ENCODE peak calls at places on chromosome 22, in six cellular contexts. E is K562, R is A549, T is HepG2, M is SK-N-SH, F is GM12878. B is an unnamed sample.

GRCh38 chr22:49017769-49018330 is 809.8 kb downstream of the BRD1 start:
- DNase-seq in M (peak), F (no peak), R (no peak), E (no peak), T (no peak), B (no peak)

GRCh38 chr22:43152001-43152354 is 619 bp downstream of the TSPO start:
- DNase-seq in R (no peak), T (no peak), F (no peak), M (no peak), E (no peak), B (no peak)

GRCh38 chr22:45762545-45763235 is 91.1 kb downstream of the ATXN10 start:
- DNase-seq in T (no peak), E (no peak), M (no peak), R (no peak), F (no peak), B (peak)

GRCh38 chr22:27614291-27615007 is 187.1 kb downstream of the MN1 start:
- DNase-seq in T (no peak), R (no peak), F (no peak), E (peak), M (peak), B (no peak)

GRCh38 chr22:20562607-20563463 is 55.4 kb downstream of the MED15 start:
- DNase-seq in E (no peak), M (no peak), T (no peak), R (no peak), F (no peak), B (no peak)

GRCh38 chr22:17057959-17058814 is 26.6 kb upstream of the IL17RA start:
- DNase-seq in M (peak), E (peak), T (peak), F (no peak), R (peak), B (peak)

GRCh38 chr22:27386186-27386585 is 415.4 kb downstream of the MN1 start:
- DNase-seq in F (no peak), M (no peak), T (no peak), E (no peak), R (no peak), B (no peak)

GRCh38 chr22:34462795-34463194 is 542.5 kb upstream of the LARGE1 start:
- DNase-seq in E (no peak), R (no peak), T (no peak), M (no peak), F (no peak), B (no peak)

GRCh38 chr22:45861259-45861658 is 115.7 kb downstream of the WNT7B start:
- DNase-seq in T (no peak), M (no peak), F (no peak), E (no peak), R (no peak), B (no peak)

GRCh38 chr22:45296628-45297297 is 12.0 kb downstream of the UPK3A start:
- DNase-seq in F (no peak), T (no peak), R (no peak), M (no peak), E (no peak), B (no peak)

GRCh38 chr22:27139935-27140493 is 482.6 kb downstream of the MIAT start:
- DNase-seq in F (no peak), T (no peak), M (peak), R (peak), E (no peak), B (peak)

GRCh38 chr22:50167689-50168489 is 2.6 kb upstream of the PANX2 start:
- DNase-seq in F (no peak), T (no peak), M (no peak), E (peak), R (no peak), B (no peak)

GRCh38 chr22:20904980-20905355 is 12.2 kb upstream of the CRKL start:
- DNase-seq in E (no peak), M (no peak), R (no peak), T (no peak), F (no peak), B (no peak)

GRCh38 chr22:50577987-50578775 is at the start of gene CPT1B:
- DNase-seq in F (no peak), T (no peak), M (no peak), R (no peak), E (peak), B (peak)

GRCh38 chr22:30614268-30614667 is 7.3 kb downstream of the TCN2 start:
- DNase-seq in R (no peak), M (no peak), T (no peak), E (no peak), F (no peak), B (no peak)

GRCh38 chr22:38104084-38104483 is 6.4 kb downstream of the BAIAP2L2 start:
- DNase-seq in E (peak), F (no peak), R (peak), M (no peak), T (no peak), B (peak)

GRCh38 chr22:35523167-35523928 is 17.3 kb upstream of the RASD2 start:
- DNase-seq in F (no peak), T (no peak), M (no peak), E (no peak), R (no peak), B (no peak)

GRCh38 chr22:43901976-43902643 is 10.3 kb upstream of the PNPLA5 start:
- DNase-seq in T (no peak), F (no peak), E (no peak), M (no peak), R (peak), B (peak)

GRCh38 chr22:31818481-31819392 is 64.9 kb downstream of the DEPDC5 start:
- DNase-seq in E (no peak), R (no peak), M (no peak), T (no peak), F (no peak), B (peak)

GRCh38 chr22:17627961-17628303 is 617 bp downstream of the ATP6V1E1 start:
- DNase-seq in M (no peak), F (no peak), E (no peak), R (no peak), T (no peak), B (no peak)

GRCh38 chr22:36871669-36872081 is 10.9 kb downstream of the NCF4 start:
- DNase-seq in F (no peak), R (no peak), T (no peak), M (peak), E (no peak), B (no peak)

GRCh38 chr22:24990344-24990905 is 37.9 kb downstream of the KIAA1671 start:
- DNase-seq in T (no peak), R (no peak), E (no peak), M (no peak), F (no peak), B (no peak)

GRCh38 chr22:27880778-27881394 is 38.2 kb downstream of the PITPNB start:
- DNase-seq in E (no peak), R (peak), M (peak), F (no peak), T (peak), B (peak)

GRCh38 chr22:38228326-38228872 is 26.6 kb downstream of the MAFF start:
- DNase-seq in M (no peak), F (no peak), E (no peak), T (no peak), R (no peak), B (no peak)

GRCh38 chr22:37195921-37196320 is 7.9 kb upstream of the C1QTNF6 start:
- DNase-seq in T (no peak), R (no peak), F (no peak), M (no peak), E (no peak), B (peak)

GRCh38 chr22:17167486-17167885 is 8.4 kb upstream of the HDHD5 start:
- DNase-seq in F (no peak), R (no peak), M (no peak), E (no peak), T (no peak), B (no peak)

GRCh38 chr22:21865041-21865440 is 2.4 kb downstream of the MAPK1 start:
- DNase-seq in T (no peak), F (no peak), E (no peak), R (no peak), M (peak), B (peak)

GRCh38 chr22:36865346-36865745 is 4.5 kb downstream of the NCF4 start:
- DNase-seq in M (no peak), E (no peak), T (no peak), R (no peak), F (no peak), B (no peak)

GRCh38 chr22:37079668-37080171 is 28.2 kb downstream of the KCTD17 start:
- DNase-seq in T (no peak), M (no peak), R (no peak), E (no peak), F (no peak), B (peak)

GRCh38 chr22:20154602-20155183 is 3.8 kb upstream of the CCDC188 start:
- DNase-seq in M (peak), R (peak), E (peak), F (no peak), T (no peak), B (no peak)

GRCh38 chr22:44889233-44889878 is 120.4 kb downstream of the PHF21B start:
- DNase-seq in T (no peak), F (no peak), E (peak), R (no peak), M (peak), B (no peak)

GRCh38 chr22:38082986-38083710 is 836 bp downstream of the SLC16A8 start:
- DNase-seq in R (no peak), M (no peak), F (no peak), E (no peak), T (no peak), B (no peak)

GRCh38 chr22:23862103-23862502 is 4.4 kb downstream of the SLC2A11 start:
- DNase-seq in E (peak), M (peak), T (no peak), F (no peak), R (peak), B (peak)
- TF ChIP-seq SMC3 in E (peak), M (peak), T (peak), F (peak), R (peak), B (peak)

DNA sequence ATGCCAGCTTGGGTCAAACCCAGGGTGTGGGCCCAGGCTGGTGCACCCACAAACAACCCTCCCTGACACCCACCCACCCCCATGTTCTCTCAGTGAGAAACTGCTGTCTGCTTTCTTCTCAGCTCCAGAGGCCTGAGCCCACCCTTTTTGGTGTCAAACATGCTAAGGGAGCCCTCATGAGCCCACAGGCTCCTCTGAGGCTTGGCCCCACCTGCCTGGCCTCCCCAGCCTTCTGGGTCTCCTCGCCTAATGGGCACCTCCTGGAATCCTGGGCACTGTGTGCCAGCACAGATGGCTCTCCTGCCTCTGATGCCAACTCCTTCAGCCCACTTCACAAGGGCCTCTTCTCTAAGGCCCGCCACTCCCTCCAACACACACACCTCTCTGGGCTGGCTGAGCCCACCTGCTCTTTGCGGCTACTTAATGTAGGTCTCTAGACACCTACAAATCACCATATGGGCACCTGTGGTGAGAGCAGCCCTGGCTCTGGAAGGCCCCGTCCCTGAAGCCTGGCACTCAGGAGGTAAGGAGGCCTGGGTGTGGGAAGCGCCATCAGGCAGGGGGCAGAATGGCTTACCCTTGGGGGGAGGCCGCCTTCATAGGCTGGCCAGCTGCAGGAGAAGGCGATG is 4.4 kb downstream of the NAGA start:
- DNase-seq in M (no peak), F (no peak), E (no peak), R (no peak), T (no peak), B (no peak)
- TF ChIP-seq SMC3 in M (no peak), F (no peak), E (no peak), R (no peak), T (no peak), B (no peak)

GRCh38 chr22:47069270-47069669 is 306.8 kb downstream of the TBC1D22A start:
- DNase-seq in T (no peak), R (no peak), M (no peak), E (no peak), F (no peak), B (no peak)

GRCh38 chr22:47065756-47066615 is 303.5 kb downstream of the TBC1D22A start:
- DNase-seq in T (no peak), R (no peak), M (no peak), F (no peak), E (no peak), B (peak)

GRCh38 chr22:47067911-47068654 is 305.6 kb downstream of the TBC1D22A start:
- DNase-seq in F (no peak), M (no peak), T (no peak), R (no peak), E (no peak), B (no peak)

GRCh38 chr22:47066616-47066905 is 304.1 kb downstream of the TBC1D22A start:
- DNase-seq in T (no peak), F (no peak), M (no peak), R (no peak), E (no peak), B (no peak)

GRCh38 chr22:47067331-47067890 is 305.0 kb downstream of the TBC1D22A start:
- DNase-seq in F (no peak), E (no peak), M (no peak), R (no peak), T (no peak), B (no peak)
- TF ChIP-seq SMC3 in F (no peak), E (no peak), M (no peak), R (no peak), T (no peak), B (no peak)

GRCh38 chr22:39291501-39291900 is 27.9 kb downstream of the RPL3 start:
- DNase-seq in R (no peak), E (no peak), T (no peak), F (no peak), M (no peak), B (no peak)

GRCh38 chr22:39290248-39290720 is 29.1 kb downstream of the RPL3 start:
- DNase-seq in R (no peak), M (no peak), E (no peak), T (no peak), F (no peak), B (no peak)

GRCh38 chr22:39290724-39291161 is 28.7 kb downstream of the RPL3 start:
- DNase-seq in R (peak), T (peak), M (no peak), E (no peak), F (no peak), B (peak)

GRCh38 chr22:39292561-39293074 is 26.8 kb downstream of the RPL3 start:
- DNase-seq in F (no peak), M (no peak), T (peak), R (peak), E (peak), B (peak)

DNA sequence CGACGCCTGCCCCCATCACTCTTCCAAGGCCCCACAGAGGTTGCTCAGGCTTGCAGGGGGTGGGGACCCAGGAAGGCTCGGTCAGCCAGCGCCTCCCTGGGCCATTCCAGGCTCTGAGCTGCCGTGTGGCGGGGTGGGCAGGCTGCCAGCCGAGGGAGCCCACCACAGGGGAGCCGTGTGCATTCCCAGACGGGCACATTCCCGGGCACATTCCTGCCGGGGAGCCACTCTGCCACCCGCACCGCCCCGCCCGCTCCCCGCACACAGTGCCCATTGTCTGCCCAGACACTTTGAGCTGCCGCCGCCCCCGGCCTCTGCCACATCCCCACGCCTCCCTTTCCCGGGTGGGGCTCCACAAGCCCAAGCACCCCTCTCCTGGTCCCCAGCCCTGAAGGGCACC is 27.4 kb downstream of the RPL3 start:
- DNase-seq in M (no peak), T (no peak), F (no peak), R (no peak), E (no peak), B (no peak)
- TF ChIP-seq SMC3 in M (no peak), T (no peak), F (no peak), R (no peak), E (no peak), B (no peak)